ENCODE peak calls at places on chromosomes 3 and 15, in seven cellular contexts. T is non-pigmented ciliary epithelial cell; L is fibroblast of the conjunctiva; Z is nephron progenitor cell; A is activated CD4-positive, alpha-beta T cell treated with anti-CD3 and anti-CD28 coated beads for 4 hours; C is right cardiac atrium; B is EL. U is an unnamed sample.

GRCh38 chr15:72790302-72790955 is 6.9 kb upstream of the ADPGK start:
- DNase-seq in T (peak), L (no peak), Z (no peak), A (no peak), C (no peak), B (peak), U (no peak)

GRCh38 chr3:126911162-126912026 is 71.5 kb upstream of the PLXNA1 start:
- DNase-seq in T (peak), L (peak), Z (no peak), A (peak), C (peak), B (peak), U (peak)

GRCh38 chr3:15665510-15666150 is 64.1 kb downstream of the BTD start:
- DNase-seq in T (no peak), L (no peak), Z (no peak), A (no peak), C (no peak), B (peak), U (no peak)

GRCh38 chr15:51077565-51078153 is 17.0 kb downstream of the TNFAIP8L3 start:
- DNase-seq in T (peak), L (peak), Z (peak), A (peak), C (peak), B (peak), U (peak)

GRCh38 chr3:96863129-96863740 is 48.8 kb downstream of the EPHA6 start:
- DNase-seq in T (peak), L (peak), Z (peak), A (no peak), C (no peak), B (peak), U (no peak)

GRCh38 chr15:30062881-30063280 is 19.9 kb upstream of the GOLGA8J start:
- DNase-seq in T (no peak), L (no peak), Z (no peak), A (no peak), C (no peak), B (peak), U (no peak)

GRCh38 chr15:36612063-36612788 is 32.8 kb downstream of the CDIN1 start:
- DNase-seq in T (peak), L (no peak), Z (no peak), A (no peak), C (no peak), B (peak), U (no peak)

GRCh38 chr15:93105510-93105909 is 16.5 kb upstream of the RGMA start:
- DNase-seq in T (no peak), L (no peak), Z (no peak), A (no peak), C (no peak), B (no peak), U (no peak)

GRCh38 chr15:78840661-78841060 is 29.4 kb upstream of the ADAMTS7 start:
- DNase-seq in T (no peak), L (peak), Z (no peak), A (no peak), C (no peak), B (no peak), U (no peak)

GRCh38 chr3:104646196-104646595 is 720.5 kb upstream of the ALCAM start:
- DNase-seq in T (no peak), L (no peak), Z (no peak), A (no peak), C (no peak), B (no peak), U (no peak)

GRCh38 chr3:180036092-180036677 is 552 bp downstream of the PEX5L start:
- DNase-seq in T (no peak), L (no peak), Z (no peak), A (no peak), C (peak), B (no peak), U (no peak)

GRCh38 chr3:179544981-179545645 is 17.6 kb upstream of the ACTL6A start:
- DNase-seq in T (peak), L (peak), Z (no peak), A (no peak), C (no peak), B (peak), U (no peak)

GRCh38 chr15:83475551-83475950 is 28.4 kb downstream of the SH3GL3 start:
- DNase-seq in T (peak), L (peak), Z (no peak), A (no peak), C (no peak), B (peak), U (no peak)

U was measured in heart right ventricle.